ENCODE peak calls at places on chromosomes 1 and 21, in five cellular contexts. N is CD8-positive, alpha-beta memory T cell; V is body of pancreas; X is activated T-cell treated with anti-CD3 and anti-CD28 coated beads, Interleukin-2, amount 50 U/mL, for 72 hours; R is IMR-90. T is an unnamed sample.

GRCh38 chr21:35565204-35565611 is 495.1 kb downstream of the SETD4 start:
- DNase-seq in V (no peak), X (no peak), R (peak), N (no peak), T (no peak)

GRCh38 chr1:183582021-183582746 is 8.1 kb downstream of the NCF2 start:
- DNase-seq in X (no peak), V (no peak), N (no peak), R (no peak), T (no peak)

GRCh38 chr1:164718821-164719220 is 159.8 kb downstream of the PBX1 start:
- DNase-seq in N (no peak), X (no peak), R (peak), V (no peak), T (no peak)

GRCh38 chr1:4380564-4381168 is 273.7 kb upstream of the AJAP1 start:
- DNase-seq in X (no peak), R (no peak), N (no peak), V (no peak), T (no peak)

GRCh38 chr21:27820342-27820741 is 853.5 kb upstream of the ADAMTS5 start:
- DNase-seq in V (no peak), R (no peak), N (no peak), X (no peak), T (no peak)

GRCh38 chr1:227428803-227429202 is 110.5 kb upstream of the CDC42BPA start:
- DNase-seq in V (peak), R (peak), X (no peak), N (no peak), T (no peak)

GRCh38 chr1:180946537-180947507 is 34.1 kb downstream of the KIAA1614 start:
- DNase-seq in X (no peak), R (no peak), V (no peak), N (no peak), T (no peak)

GRCh38 chr1:64092851-64093371 is 110.5 kb upstream of the UBE2U start:
- DNase-seq in N (no peak), R (no peak), X (no peak), V (no peak), T (no peak)

T was measured in stimulated activated CD4-positive, alpha-beta T cell treated with anti-CD3 and anti-CD28 coated beads, Interleukin-15, amount 100 ng/mL, for 1 hour.